ENCODE peak calls at places on chromosomes 16 and 17, in seven cellular contexts. M, C, K, N, W, B and D are unnamed samples.

GRCh38 chr17:46764709-46765401 is 53.6 kb downstream of the WNT3 start:
- DNase-seq in B (peak), C (peak), K (no peak), W (peak), M (peak), N (no peak), D (peak)

GRCh38 chr17:72297326-72298115 is 176.7 kb downstream of the SOX9 start:
- DNase-seq in N (no peak), K (no peak), B (peak), M (no peak), C (peak), W (peak), D (peak)

GRCh38 chr17:6279659-6280058 is 155.3 kb downstream of the AIPL1 start:
- DNase-seq in W (no peak), N (no peak), B (no peak), M (no peak), C (no peak), K (peak), D (no peak)

GRCh38 chr17:82957469-82957795 is 117.6 kb upstream of the ZNF750 start:
- DNase-seq in M (no peak), C (no peak), B (no peak), N (no peak), K (no peak), W (no peak), D (no peak)

GRCh38 chr16:12096162-12096781 is 119.7 kb downstream of the SNX29 start:
- DNase-seq in B (peak), W (peak), M (no peak), K (no peak), N (no peak), C (peak), D (peak)

GRCh38 chr16:520847-521246 is 6.7 kb upstream of the CAPN15 start:
- DNase-seq in K (no peak), C (no peak), M (no peak), N (no peak), B (no peak), W (no peak), D (no peak)

GRCh38 chr17:74968361-74968780 is 4.2 kb downstream of the HID1 start:
- DNase-seq in W (no peak), K (no peak), N (no peak), B (no peak), C (no peak), M (no peak), D (no peak)

GRCh38 chr17:40070895-40071719 is 8.3 kb downstream of the THRA start:
- DNase-seq in K (no peak), W (no peak), B (no peak), M (no peak), N (no peak), C (no peak), D (no peak)

GRCh38 chr17:2710804-2711607 is 558 bp downstream of the CLUH start:
- DNase-seq in K (no peak), B (peak), N (no peak), W (no peak), M (no peak), C (no peak), D (no peak)